ENCODE peak calls at places on chromosomes 11 and 22, in seven cellular contexts. One of them, this sample, is unnamed.

GRCh38 chr11:69049490-69049867 is 747 bp downstream of the TPCN2 start:
- DNase-seq in foreskin fibroblast: no peak
- DNase-seq in stimulated activated effector memory CD8-positive, alpha-beta T cell treated with anti-CD3 and anti-CD28 coated beads, Interleukin-12 subunit alpha, Interleukin-12 subunit beta, amount 100 ng/mL, for 72 hours: no peak
- DNase-seq in activated CD8-positive, alpha-beta memory T cell treated with anti-CD3 and anti-CD28 coated beads, Interleukin-2, amount 50 U/mL, for 48 hours: no peak
- DNase-seq in activated T-cell treated with anti-CD3 and anti-CD28 coated beads for 24 hours: no peak
- DNase-seq in cardiac fibroblast: no peak
- DNase-seq in H9: no peak
- DNase-seq in this sample: no peak

GRCh38 chr22:50676661-50677492 is 4.3 kb downstream of the SHANK3 start:
- DNase-seq in foreskin fibroblast: no peak
- DNase-seq in stimulated activated effector memory CD8-positive, alpha-beta T cell treated with anti-CD3 and anti-CD28 coated beads, Interleukin-12 subunit alpha, Interleukin-12 subunit beta, amount 100 ng/mL, for 72 hours: no peak
- DNase-seq in activated CD8-positive, alpha-beta memory T cell treated with anti-CD3 and anti-CD28 coated beads, Interleukin-2, amount 50 U/mL, for 48 hours: no peak
- DNase-seq in activated T-cell treated with anti-CD3 and anti-CD28 coated beads for 24 hours: no peak
- DNase-seq in cardiac fibroblast: no peak
- DNase-seq in H9: no peak
- DNase-seq in this sample: no peak

GRCh38 chr22:40721266-40721665 is 42.0 kb downstream of the MCHR1 start:
- DNase-seq in foreskin fibroblast: peak
- DNase-seq in stimulated activated effector memory CD8-positive, alpha-beta T cell treated with anti-CD3 and anti-CD28 coated beads, Interleukin-12 subunit alpha, Interleukin-12 subunit beta, amount 100 ng/mL, for 72 hours: no peak
- DNase-seq in activated CD8-positive, alpha-beta memory T cell treated with anti-CD3 and anti-CD28 coated beads, Interleukin-2, amount 50 U/mL, for 48 hours: no peak
- DNase-seq in activated T-cell treated with anti-CD3 and anti-CD28 coated beads for 24 hours: no peak
- DNase-seq in cardiac fibroblast: no peak
- DNase-seq in H9: peak
- DNase-seq in this sample: peak

GRCh38 chr11:47355283-47356128 is 3.0 kb upstream of the MYBPC3 start:
- DNase-seq in foreskin fibroblast: peak
- DNase-seq in stimulated activated effector memory CD8-positive, alpha-beta T cell treated with anti-CD3 and anti-CD28 coated beads, Interleukin-12 subunit alpha, Interleukin-12 subunit beta, amount 100 ng/mL, for 72 hours: no peak
- DNase-seq in activated CD8-positive, alpha-beta memory T cell treated with anti-CD3 and anti-CD28 coated beads, Interleukin-2, amount 50 U/mL, for 48 hours: peak
- DNase-seq in activated T-cell treated with anti-CD3 and anti-CD28 coated beads for 24 hours: no peak
- DNase-seq in cardiac fibroblast: peak
- DNase-seq in H9: peak
- DNase-seq in this sample: peak

GRCh38 chr11:8055836-8056526 is 25.0 kb upstream of the TUB start:
- DNase-seq in foreskin fibroblast: no peak
- DNase-seq in stimulated activated effector memory CD8-positive, alpha-beta T cell treated with anti-CD3 and anti-CD28 coated beads, Interleukin-12 subunit alpha, Interleukin-12 subunit beta, amount 100 ng/mL, for 72 hours: no peak
- DNase-seq in activated CD8-positive, alpha-beta memory T cell treated with anti-CD3 and anti-CD28 coated beads, Interleukin-2, amount 50 U/mL, for 48 hours: peak
- DNase-seq in activated T-cell treated with anti-CD3 and anti-CD28 coated beads for 24 hours: no peak
- DNase-seq in cardiac fibroblast: no peak
- DNase-seq in H9: no peak
- DNase-seq in this sample: no peak

GRCh38 chr22:23065495-23066122 is 4.7 kb upstream of the GNAZ start:
- DNase-seq in foreskin fibroblast: no peak
- DNase-seq in stimulated activated effector memory CD8-positive, alpha-beta T cell treated with anti-CD3 and anti-CD28 coated beads, Interleukin-12 subunit alpha, Interleukin-12 subunit beta, amount 100 ng/mL, for 72 hours: no peak
- DNase-seq in activated CD8-positive, alpha-beta memory T cell treated with anti-CD3 and anti-CD28 coated beads, Interleukin-2, amount 50 U/mL, for 48 hours: peak
- DNase-seq in activated T-cell treated with anti-CD3 and anti-CD28 coated beads for 24 hours: no peak
- DNase-seq in cardiac fibroblast: no peak
- DNase-seq in H9: peak
- DNase-seq in this sample: no peak

GRCh38 chr11:15057352-15057751 is 16.0 kb upstream of the CALCB start:
- DNase-seq in foreskin fibroblast: no peak
- DNase-seq in stimulated activated effector memory CD8-positive, alpha-beta T cell treated with anti-CD3 and anti-CD28 coated beads, Interleukin-12 subunit alpha, Interleukin-12 subunit beta, amount 100 ng/mL, for 72 hours: no peak
- DNase-seq in activated CD8-positive, alpha-beta memory T cell treated with anti-CD3 and anti-CD28 coated beads, Interleukin-2, amount 50 U/mL, for 48 hours: no peak
- DNase-seq in activated T-cell treated with anti-CD3 and anti-CD28 coated beads for 24 hours: no peak
- DNase-seq in cardiac fibroblast: no peak
- DNase-seq in H9: no peak
- DNase-seq in this sample: no peak

GRCh38 chr11:43575931-43576833 is 104.4 kb upstream of the HSD17B12 start:
- DNase-seq in foreskin fibroblast: no peak
- DNase-seq in stimulated activated effector memory CD8-positive, alpha-beta T cell treated with anti-CD3 and anti-CD28 coated beads, Interleukin-12 subunit alpha, Interleukin-12 subunit beta, amount 100 ng/mL, for 72 hours: no peak
- DNase-seq in activated CD8-positive, alpha-beta memory T cell treated with anti-CD3 and anti-CD28 coated beads, Interleukin-2, amount 50 U/mL, for 48 hours: no peak
- DNase-seq in activated T-cell treated with anti-CD3 and anti-CD28 coated beads for 24 hours: no peak
- DNase-seq in cardiac fibroblast: peak
- DNase-seq in H9: no peak
- DNase-seq in this sample: no peak

GRCh38 chr11:65496304-65497140 is 2.3 kb upstream of the MALAT1 start:
- DNase-seq in foreskin fibroblast: peak
- DNase-seq in stimulated activated effector memory CD8-positive, alpha-beta T cell treated with anti-CD3 and anti-CD28 coated beads, Interleukin-12 subunit alpha, Interleukin-12 subunit beta, amount 100 ng/mL, for 72 hours: no peak
- DNase-seq in activated CD8-positive, alpha-beta memory T cell treated with anti-CD3 and anti-CD28 coated beads, Interleukin-2, amount 50 U/mL, for 48 hours: no peak
- DNase-seq in activated T-cell treated with anti-CD3 and anti-CD28 coated beads for 24 hours: no peak
- DNase-seq in cardiac fibroblast: peak
- DNase-seq in H9: no peak
- DNase-seq in this sample: no peak

GRCh38 chr11:118437736-118438125 is 1.4 kb downstream of the KMT2A start:
- DNase-seq in foreskin fibroblast: no peak
- DNase-seq in stimulated activated effector memory CD8-positive, alpha-beta T cell treated with anti-CD3 and anti-CD28 coated beads, Interleukin-12 subunit alpha, Interleukin-12 subunit beta, amount 100 ng/mL, for 72 hours: no peak
- DNase-seq in activated CD8-positive, alpha-beta memory T cell treated with anti-CD3 and anti-CD28 coated beads, Interleukin-2, amount 50 U/mL, for 48 hours: peak
- DNase-seq in activated T-cell treated with anti-CD3 and anti-CD28 coated beads for 24 hours: peak
- DNase-seq in cardiac fibroblast: no peak
- DNase-seq in H9: peak
- DNase-seq in this sample: no peak

GRCh38 chr22:36872084-36872483 is 11.3 kb downstream of the NCF4 start:
- DNase-seq in foreskin fibroblast: no peak
- DNase-seq in stimulated activated effector memory CD8-positive, alpha-beta T cell treated with anti-CD3 and anti-CD28 coated beads, Interleukin-12 subunit alpha, Interleukin-12 subunit beta, amount 100 ng/mL, for 72 hours: no peak
- DNase-seq in activated CD8-positive, alpha-beta memory T cell treated with anti-CD3 and anti-CD28 coated beads, Interleukin-2, amount 50 U/mL, for 48 hours: no peak
- DNase-seq in activated T-cell treated with anti-CD3 and anti-CD28 coated beads for 24 hours: no peak
- DNase-seq in cardiac fibroblast: no peak
- DNase-seq in H9: no peak
- DNase-seq in this sample: no peak

This sample was measured in NCI-H187 treated with DMSO at 0.1 percent for 48 hours.